ENCODE peak calls at places on chromosomes 1 and 21, in nine cellular contexts. M is cerebellum; T is cardiac fibroblast; W is iris pigment epithelial cell; B is AG04449; U is CD4-positive, alpha-beta T cell; P is neuronal stem cell; A is astrocyte; H is activated CD4-positive, alpha-beta T cell treated with anti-CD3 and anti-CD28 coated beads, Interleukin-2, amount 10 ng/mL, durations not matched to agents 7 days and 5 days. I is an unnamed sample.

GRCh38 chr21:36741506-36741905 is 42.6 kb downstream of the SIM2 start:
- DNase-seq in M (no peak), T (no peak), B (no peak), A (no peak), P (no peak), H (no peak), U (no peak), W (no peak), I (no peak)

GRCh38 chr1:203556047-203556851 is 62.3 kb downstream of the OPTC start:
- DNase-seq in T (peak), U (no peak), H (no peak), M (no peak), W (peak), P (no peak), A (peak), B (peak), I (no peak)

GRCh38 chr1:41353744-41354143 is 7.5 kb upstream of the FOXO6 start:
- DNase-seq in B (no peak), M (no peak), P (no peak), A (peak), T (no peak), W (peak), U (no peak), H (no peak), I (no peak)

GRCh38 chr1:59249738-59250137 is 47.2 kb upstream of the FGGY start:
- DNase-seq in W (no peak), H (no peak), T (no peak), A (no peak), B (no peak), P (no peak), M (peak), U (no peak), I (no peak)

GRCh38 chr1:64917328-64917861 is 49.0 kb downstream of the JAK1 start:
- DNase-seq in M (no peak), T (peak), H (no peak), B (peak), W (peak), U (no peak), A (peak), P (no peak), I (no peak)

GRCh38 chr1:117341123-117341522 is 26.1 kb upstream of the MAN1A2 start:
- DNase-seq in P (no peak), T (no peak), W (no peak), U (no peak), B (no peak), A (no peak), H (no peak), M (no peak), I (no peak)

GRCh38 chr1:223056802-223057201 is 86.2 kb downstream of the TLR5 start:
- DNase-seq in H (no peak), A (no peak), W (no peak), M (no peak), T (no peak), U (no peak), P (no peak), B (no peak), I (no peak)

GRCh38 chr1:241336335-241336734 is 20.7 kb downstream of the RGS7 start:
- DNase-seq in T (no peak), W (peak), P (no peak), U (no peak), M (no peak), B (peak), H (no peak), A (no peak), I (no peak)

GRCh38 chr1:201025571-201026002 is 2.1 kb upstream of the KIF21B start:
- DNase-seq in T (peak), P (no peak), M (no peak), W (peak), U (no peak), H (no peak), A (peak), B (no peak), I (peak)